ENCODE peak calls at places on chromosomes 7 and 10, in six cellular contexts. One of them, this sample, is unnamed.

GRCh38 chr10:43292745-43293676 is 26.1 kb upstream of the RASGEF1A start:
- DNase-seq in CD4-positive, CD25-positive, alpha-beta regulatory T cell: peak; percentile 76
- DNase-seq in esophagus muscularis mucosa: no peak
- DNase-seq in thoracic aorta: no peak
- DNase-seq in IMR-90: peak; percentile 41
- DNase-seq in fibroblast of lung: peak; percentile 29
- DNase-seq in this sample: peak; percentile 51

GRCh38 chr7:51121945-51122425 is 194.6 kb downstream of the COBL start:
- DNase-seq in CD4-positive, CD25-positive, alpha-beta regulatory T cell: no peak
- DNase-seq in esophagus muscularis mucosa: peak; percentile 62
- DNase-seq in thoracic aorta: no peak
- DNase-seq in IMR-90: no peak
- DNase-seq in fibroblast of lung: peak; percentile 2
- DNase-seq in this sample: no peak

GRCh38 chr10:116385994-116386809 is 41.4 kb upstream of the PNLIPRP3 start:
- DNase-seq in CD4-positive, CD25-positive, alpha-beta regulatory T cell: peak; percentile 30
- DNase-seq in esophagus muscularis mucosa: no peak
- DNase-seq in thoracic aorta: no peak
- DNase-seq in IMR-90: peak; percentile 26
- DNase-seq in fibroblast of lung: peak; percentile 23
- DNase-seq in this sample: no peak

GRCh38 chr10:110495731-110496552 is 1.8 kb upstream of the DUSP5 start:
- DNase-seq in CD4-positive, CD25-positive, alpha-beta regulatory T cell: peak; percentile 46
- DNase-seq in esophagus muscularis mucosa: no peak
- DNase-seq in thoracic aorta: no peak
- DNase-seq in IMR-90: peak; percentile 93
- DNase-seq in fibroblast of lung: peak; percentile 91
- DNase-seq in this sample: peak; percentile 49

GRCh38 chr7:53491041-53491440 is 455.6 kb downstream of the POM121L12 start:
- DNase-seq in CD4-positive, CD25-positive, alpha-beta regulatory T cell: no peak
- DNase-seq in esophagus muscularis mucosa: no peak
- DNase-seq in thoracic aorta: no peak
- DNase-seq in IMR-90: no peak
- DNase-seq in fibroblast of lung: no peak
- DNase-seq in this sample: no peak

GRCh38 chr7:7681191-7681935 is 37.0 kb downstream of the RPA3 start:
- DNase-seq in CD4-positive, CD25-positive, alpha-beta regulatory T cell: peak; percentile 79
- DNase-seq in esophagus muscularis mucosa: no peak
- DNase-seq in thoracic aorta: no peak
- DNase-seq in IMR-90: peak; percentile 61
- DNase-seq in fibroblast of lung: peak; percentile 55
- DNase-seq in this sample: no peak

GRCh38 chr7:98211221-98211675 is at the start of gene BHLHA15:
- DNase-seq in CD4-positive, CD25-positive, alpha-beta regulatory T cell: no peak
- DNase-seq in esophagus muscularis mucosa: no peak
- DNase-seq in thoracic aorta: no peak
- DNase-seq in IMR-90: no peak
- DNase-seq in fibroblast of lung: no peak
- DNase-seq in this sample: no peak

GRCh38 chr10:29921071-29921446 is 138.3 kb downstream of the JCAD start:
- DNase-seq in CD4-positive, CD25-positive, alpha-beta regulatory T cell: no peak
- DNase-seq in esophagus muscularis mucosa: no peak
- DNase-seq in thoracic aorta: no peak
- DNase-seq in IMR-90: no peak
- DNase-seq in fibroblast of lung: no peak
- DNase-seq in this sample: no peak

GRCh38 chr7:142516038-142516501 is 233.2 kb upstream of the PRSS1 start:
- DNase-seq in CD4-positive, CD25-positive, alpha-beta regulatory T cell: peak; percentile 72
- DNase-seq in esophagus muscularis mucosa: no peak
- DNase-seq in thoracic aorta: no peak
- DNase-seq in IMR-90: peak; percentile 72
- DNase-seq in fibroblast of lung: peak; percentile 57
- DNase-seq in this sample: no peak

GRCh38 chr7:34327681-34328080 is 330.3 kb upstream of the NPSR1 start:
- DNase-seq in CD4-positive, CD25-positive, alpha-beta regulatory T cell: no peak
- DNase-seq in esophagus muscularis mucosa: no peak
- DNase-seq in thoracic aorta: no peak
- DNase-seq in IMR-90: no peak
- DNase-seq in fibroblast of lung: peak; percentile 38
- DNase-seq in this sample: no peak

GRCh38 chr7:73899731-73900142 is 38.8 kb downstream of the TMEM270 start:
- DNase-seq in CD4-positive, CD25-positive, alpha-beta regulatory T cell: no peak
- DNase-seq in esophagus muscularis mucosa: peak; percentile 92
- DNase-seq in thoracic aorta: peak; percentile 81
- DNase-seq in IMR-90: peak; percentile 77
- DNase-seq in fibroblast of lung: peak; percentile 87
- DNase-seq in this sample: peak; percentile 75
- H3K27ac ChIP-seq in CD4-positive, CD25-positive, alpha-beta regulatory T cell: no peak overlapping the region
- H3K27ac ChIP-seq in esophagus muscularis mucosa: peak overlapping the region; percentile 71
- H3K27ac ChIP-seq in thoracic aorta: peak overlapping the region; percentile 100
- H3K27ac ChIP-seq in IMR-90: peak overlapping the region; percentile 66
- H3K27ac ChIP-seq in fibroblast of lung: peak overlapping the region; percentile 91
- H3K27ac ChIP-seq in this sample: peak overlapping the region; percentile 55

DNA sequence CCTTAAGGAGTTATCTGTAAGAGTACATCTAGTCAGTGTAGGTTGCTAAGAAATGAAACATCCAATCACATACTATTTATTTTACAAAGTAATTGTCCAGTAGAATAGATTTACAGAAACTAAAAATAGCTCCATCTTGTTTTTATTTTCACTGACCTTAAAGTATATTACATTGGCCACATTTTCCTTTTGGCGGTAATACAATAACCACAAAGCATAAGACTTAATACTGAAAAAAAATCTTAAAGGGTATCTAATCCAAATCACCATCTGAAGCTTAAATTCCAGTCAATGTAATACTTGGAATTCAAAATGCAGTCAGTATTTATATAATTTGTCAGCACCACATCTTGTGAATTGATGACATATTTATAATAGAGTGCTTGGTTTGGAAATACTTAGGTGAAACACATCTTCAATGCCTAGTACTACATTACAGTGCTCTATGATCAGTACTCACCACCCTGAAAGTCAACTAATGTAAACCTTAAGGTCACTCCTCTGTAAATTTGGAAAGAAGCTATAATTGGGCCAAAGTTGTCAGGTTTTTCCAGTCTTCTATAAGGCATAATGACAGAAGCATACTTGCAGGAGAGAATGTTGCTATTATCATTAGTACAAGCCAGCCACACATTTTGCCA is 8.9 kb downstream of the ANKMY2 start:
- DNase-seq in CD4-positive, CD25-positive, alpha-beta regulatory T cell: no peak
- DNase-seq in esophagus muscularis mucosa: no peak
- DNase-seq in thoracic aorta: no peak
- DNase-seq in IMR-90: peak; percentile 77
- DNase-seq in fibroblast of lung: peak; percentile 59
- DNase-seq in this sample: no peak
- H3K4me1 ChIP-seq in CD4-positive, CD25-positive, alpha-beta regulatory T cell: no peaks in the 10 kb centered on the region
- H3K4me1 ChIP-seq in esophagus muscularis mucosa: peaks cover 71% of the 10 kb centered on the region
- H3K4me1 ChIP-seq in thoracic aorta: peaks cover 43% of the 10 kb centered on the region
- H3K4me1 ChIP-seq in IMR-90: peaks cover 3% of the 10 kb centered on the region
- H3K4me1 ChIP-seq in fibroblast of lung: peaks cover 5% of the 10 kb centered on the region
- H3K4me1 ChIP-seq in this sample: no peaks in the 10 kb centered on the region

GRCh38 chr10:5565205-5565545 is 40.4 kb downstream of the CALML3 start:
- DNase-seq in CD4-positive, CD25-positive, alpha-beta regulatory T cell: no peak
- DNase-seq in esophagus muscularis mucosa: no peak
- DNase-seq in thoracic aorta: no peak
- DNase-seq in IMR-90: no peak
- DNase-seq in fibroblast of lung: no peak
- DNase-seq in this sample: peak; percentile 9

GRCh38 chr10:5567477-5567876 is 42.7 kb downstream of the CALML3 start:
- DNase-seq in CD4-positive, CD25-positive, alpha-beta regulatory T cell: no peak
- DNase-seq in esophagus muscularis mucosa: no peak
- DNase-seq in thoracic aorta: no peak
- DNase-seq in IMR-90: no peak
- DNase-seq in fibroblast of lung: no peak
- DNase-seq in this sample: no peak

GRCh38 chr10:5566606-5567005 is 41.8 kb downstream of the CALML3 start:
- DNase-seq in CD4-positive, CD25-positive, alpha-beta regulatory T cell: no peak
- DNase-seq in esophagus muscularis mucosa: no peak
- DNase-seq in thoracic aorta: no peak
- DNase-seq in IMR-90: peak; percentile 45
- DNase-seq in fibroblast of lung: peak; percentile 43
- DNase-seq in this sample: peak; percentile 2

GRCh38 chr10:5564537-5565204 is 39.9 kb downstream of the CALML3 start:
- DNase-seq in CD4-positive, CD25-positive, alpha-beta regulatory T cell: peak; percentile 84
- DNase-seq in esophagus muscularis mucosa: no peak
- DNase-seq in thoracic aorta: no peak
- DNase-seq in IMR-90: no peak
- DNase-seq in fibroblast of lung: no peak
- DNase-seq in this sample: no peak

GRCh38 chr10:5565671-5566581 is 41.2 kb downstream of the CALML3 start:
- DNase-seq in CD4-positive, CD25-positive, alpha-beta regulatory T cell: no peak
- DNase-seq in esophagus muscularis mucosa: no peak
- DNase-seq in thoracic aorta: no peak
- DNase-seq in IMR-90: peak; percentile 84
- DNase-seq in fibroblast of lung: peak; percentile 82
- DNase-seq in this sample: peak; percentile 9
- H3K27ac ChIP-seq in CD4-positive, CD25-positive, alpha-beta regulatory T cell: no peak overlapping the region
- H3K27ac ChIP-seq in esophagus muscularis mucosa: no peak overlapping the region
- H3K27ac ChIP-seq in thoracic aorta: no peak overlapping the region
- H3K27ac ChIP-seq in IMR-90: peak overlapping the region; percentile 30
- H3K27ac ChIP-seq in fibroblast of lung: no peak overlapping the region
- H3K27ac ChIP-seq in this sample: no peak overlapping the region

GRCh38 chr7:121080257-121080912 is 91.9 kb downstream of the CPED1 start:
- DNase-seq in CD4-positive, CD25-positive, alpha-beta regulatory T cell: no peak
- DNase-seq in esophagus muscularis mucosa: no peak
- DNase-seq in thoracic aorta: no peak
- DNase-seq in IMR-90: no peak
- DNase-seq in fibroblast of lung: no peak
- DNase-seq in this sample: no peak
- H3K4me1 ChIP-seq in CD4-positive, CD25-positive, alpha-beta regulatory T cell: no peaks in the 10 kb centered on the region
- H3K4me1 ChIP-seq in esophagus muscularis mucosa: peaks cover 30% of the 10 kb centered on the region
- H3K4me1 ChIP-seq in thoracic aorta: peaks cover 80% of the 10 kb centered on the region
- H3K4me1 ChIP-seq in IMR-90: peaks cover 17% of the 10 kb centered on the region
- H3K4me1 ChIP-seq in fibroblast of lung: peaks cover 34% of the 10 kb centered on the region
- H3K4me1 ChIP-seq in this sample: no peaks in the 10 kb centered on the region

DNA sequence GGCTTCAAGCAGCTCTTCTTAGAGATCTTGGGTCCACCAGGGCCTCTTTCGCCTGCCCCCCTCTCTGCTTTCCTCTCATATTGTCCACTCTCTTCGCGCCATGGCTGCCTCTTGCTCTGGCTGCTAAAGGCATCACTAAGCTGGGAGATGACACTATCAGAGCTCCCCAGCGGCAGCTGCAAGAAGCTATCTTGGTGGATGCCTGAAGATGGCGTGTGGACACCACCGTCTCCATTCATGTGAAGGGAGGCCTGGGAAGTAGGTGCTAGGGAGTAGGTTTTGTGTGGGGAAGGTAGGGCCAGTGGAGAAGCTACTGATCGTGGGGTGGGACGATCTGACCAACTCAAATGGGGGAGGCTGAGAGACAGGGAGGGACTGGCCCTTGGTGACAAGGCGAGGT is 45.9 kb upstream of the PDLIM1 start:
- DNase-seq in CD4-positive, CD25-positive, alpha-beta regulatory T cell: no peak
- DNase-seq in esophagus muscularis mucosa: no peak
- DNase-seq in thoracic aorta: no peak
- DNase-seq in IMR-90: no peak
- DNase-seq in fibroblast of lung: no peak
- DNase-seq in this sample: no peak
- H3K27ac ChIP-seq in CD4-positive, CD25-positive, alpha-beta regulatory T cell: no peak overlapping the region
- H3K27ac ChIP-seq in esophagus muscularis mucosa: peak overlapping the region; percentile 90
- H3K27ac ChIP-seq in thoracic aorta: peak overlapping the region; percentile 97
- H3K27ac ChIP-seq in IMR-90: peak overlapping the region; percentile 1
- H3K27ac ChIP-seq in fibroblast of lung: no peak overlapping the region
- H3K27ac ChIP-seq in this sample: no peak overlapping the region

GRCh38 chr7:151764056-151764920 is 112.6 kb downstream of the PRKAG2 start:
- DNase-seq in CD4-positive, CD25-positive, alpha-beta regulatory T cell: no peak
- DNase-seq in esophagus muscularis mucosa: no peak
- DNase-seq in thoracic aorta: no peak
- DNase-seq in IMR-90: no peak
- DNase-seq in fibroblast of lung: no peak
- DNase-seq in this sample: no peak

GRCh38 chr7:151761256-151761655 is 115.7 kb downstream of the PRKAG2 start:
- DNase-seq in CD4-positive, CD25-positive, alpha-beta regulatory T cell: no peak
- DNase-seq in esophagus muscularis mucosa: no peak
- DNase-seq in thoracic aorta: no peak
- DNase-seq in IMR-90: no peak
- DNase-seq in fibroblast of lung: no peak
- DNase-seq in this sample: no peak

GRCh38 chr7:151761957-151762356 is 115.0 kb downstream of the PRKAG2 start:
- DNase-seq in CD4-positive, CD25-positive, alpha-beta regulatory T cell: no peak
- DNase-seq in esophagus muscularis mucosa: no peak
- DNase-seq in thoracic aorta: no peak
- DNase-seq in IMR-90: no peak
- DNase-seq in fibroblast of lung: no peak
- DNase-seq in this sample: no peak

GRCh38 chr7:151762501-151763245 is 114.2 kb downstream of the PRKAG2 start:
- DNase-seq in CD4-positive, CD25-positive, alpha-beta regulatory T cell: no peak
- DNase-seq in esophagus muscularis mucosa: no peak
- DNase-seq in thoracic aorta: no peak
- DNase-seq in IMR-90: no peak
- DNase-seq in fibroblast of lung: no peak
- DNase-seq in this sample: no peak

GRCh38 chr7:151763420-151763984 is 113.4 kb downstream of the PRKAG2 start:
- DNase-seq in CD4-positive, CD25-positive, alpha-beta regulatory T cell: no peak
- DNase-seq in esophagus muscularis mucosa: no peak
- DNase-seq in thoracic aorta: no peak
- DNase-seq in IMR-90: no peak
- DNase-seq in fibroblast of lung: no peak
- DNase-seq in this sample: no peak
- H3K4me1 ChIP-seq in CD4-positive, CD25-positive, alpha-beta regulatory T cell: peaks cover 11% of the 10 kb centered on the region
- H3K4me1 ChIP-seq in esophagus muscularis mucosa: peaks cover 13% of the 10 kb centered on the region
- H3K4me1 ChIP-seq in thoracic aorta: peaks cover 10% of the 10 kb centered on the region
- H3K4me1 ChIP-seq in IMR-90: no peaks in the 10 kb centered on the region
- H3K4me1 ChIP-seq in fibroblast of lung: peaks cover 4% of the 10 kb centered on the region
- H3K4me1 ChIP-seq in this sample: no peaks in the 10 kb centered on the region

GRCh38 chr7:139614886-139615285 is 91.4 kb downstream of the CLEC2L start:
- DNase-seq in CD4-positive, CD25-positive, alpha-beta regulatory T cell: no peak
- DNase-seq in esophagus muscularis mucosa: no peak
- DNase-seq in thoracic aorta: no peak
- DNase-seq in IMR-90: no peak
- DNase-seq in fibroblast of lung: no peak
- DNase-seq in this sample: no peak
- H3K27ac ChIP-seq in CD4-positive, CD25-positive, alpha-beta regulatory T cell: no peak overlapping the region
- H3K27ac ChIP-seq in esophagus muscularis mucosa: no peak overlapping the region
- H3K27ac ChIP-seq in thoracic aorta: no peak overlapping the region
- H3K27ac ChIP-seq in IMR-90: no peak overlapping the region
- H3K27ac ChIP-seq in fibroblast of lung: no peak overlapping the region
- H3K27ac ChIP-seq in this sample: no peak overlapping the region

DNA sequence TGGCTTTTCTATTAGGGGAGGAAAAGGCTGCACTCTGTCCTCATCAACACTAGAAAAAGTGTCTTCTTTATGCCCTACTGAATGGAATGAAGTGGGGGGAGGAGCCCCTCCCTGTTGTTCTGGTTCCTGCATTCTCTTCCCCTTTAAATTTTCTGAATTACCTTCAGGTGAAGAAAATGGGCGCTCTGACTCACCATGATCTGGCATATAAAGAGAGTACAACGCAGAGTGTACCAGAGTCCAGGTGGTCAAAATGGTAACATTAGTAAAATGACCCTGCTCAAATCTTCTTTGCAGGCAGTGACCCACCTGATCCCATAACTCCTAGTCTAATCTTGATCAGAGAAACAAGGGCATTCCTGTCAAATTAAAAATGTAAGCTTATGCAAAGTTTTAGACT is 80.7 kb downstream of the THSD7A start:
- DNase-seq in CD4-positive, CD25-positive, alpha-beta regulatory T cell: no peak
- DNase-seq in esophagus muscularis mucosa: no peak
- DNase-seq in thoracic aorta: no peak
- DNase-seq in IMR-90: no peak
- DNase-seq in fibroblast of lung: no peak
- DNase-seq in this sample: no peak
- H3K4me1 ChIP-seq in CD4-positive, CD25-positive, alpha-beta regulatory T cell: no peaks in the 10 kb centered on the region
- H3K4me1 ChIP-seq in esophagus muscularis mucosa: no peaks in the 10 kb centered on the region
- H3K4me1 ChIP-seq in thoracic aorta: no peaks in the 10 kb centered on the region
- H3K4me1 ChIP-seq in IMR-90: no peaks in the 10 kb centered on the region
- H3K4me1 ChIP-seq in fibroblast of lung: no peaks in the 10 kb centered on the region
- H3K4me1 ChIP-seq in this sample: no peaks in the 10 kb centered on the region

This sample was measured in uterus.